ENCODE peak calls at places on chromosome 19, in five cellular contexts. E is tibial nerve, V is H54, M is A549, A is uterus. Q is an unnamed sample.

GRCh38 chr19:16831531-16831930 is 2.3 kb downstream of the SIN3B start:
- DNase-seq in E (no peak), V (no peak), M (no peak), A (no peak), Q (no peak)

GRCh38 chr19:33387351-33388230 is 14.1 kb downstream of the CEBPG start:
- DNase-seq in E (no peak), V (no peak), M (no peak), A (no peak), Q (no peak)

GRCh38 chr19:34806976-34807860 is 34.2 kb upstream of the ZNF599 start:
- DNase-seq in E (no peak), V (no peak), M (no peak), A (no peak), Q (no peak)

GRCh38 chr19:5418676-5419075 is 36.5 kb upstream of the ZNRF4 start:
- DNase-seq in E (no peak), V (no peak), M (no peak), A (no peak), Q (no peak)

GRCh38 chr19:33621811-33622504 is at the start of gene CHST8:
- DNase-seq in E (no peak), V (no peak), M (no peak), A (peak), Q (no peak)

GRCh38 chr19:51593138-51593890 is 22.2 kb downstream of the ZNF175 start:
- DNase-seq in E (no peak), V (no peak), M (no peak), A (no peak), Q (no peak)

GRCh38 chr19:4140237-4140711 is 13.2 kb upstream of the CREB3L3 start:
- DNase-seq in E (no peak), V (peak), M (peak), A (no peak), Q (peak)

GRCh38 chr19:4971424-4971793 is 2.5 kb downstream of the KDM4B start:
- DNase-seq in E (no peak), V (no peak), M (no peak), A (no peak), Q (no peak)

GRCh38 chr19:8988204-8988603 is 22.0 kb downstream of the MUC16 start:
- DNase-seq in E (no peak), V (no peak), M (peak), A (no peak), Q (peak)

GRCh38 chr19:30307191-30307974 is 64.8 kb upstream of the ZNF536 start:
- DNase-seq in E (no peak), V (no peak), M (no peak), A (no peak), Q (no peak)

GRCh38 chr19:18557474-18558201 is at the start of gene KXD1:
- DNase-seq in E (peak), V (peak), M (peak), A (peak), Q (peak)
- TF ChIP-seq POLR2A in E (peak), V (peak), M (peak), A (peak), Q (peak)

DNA sequence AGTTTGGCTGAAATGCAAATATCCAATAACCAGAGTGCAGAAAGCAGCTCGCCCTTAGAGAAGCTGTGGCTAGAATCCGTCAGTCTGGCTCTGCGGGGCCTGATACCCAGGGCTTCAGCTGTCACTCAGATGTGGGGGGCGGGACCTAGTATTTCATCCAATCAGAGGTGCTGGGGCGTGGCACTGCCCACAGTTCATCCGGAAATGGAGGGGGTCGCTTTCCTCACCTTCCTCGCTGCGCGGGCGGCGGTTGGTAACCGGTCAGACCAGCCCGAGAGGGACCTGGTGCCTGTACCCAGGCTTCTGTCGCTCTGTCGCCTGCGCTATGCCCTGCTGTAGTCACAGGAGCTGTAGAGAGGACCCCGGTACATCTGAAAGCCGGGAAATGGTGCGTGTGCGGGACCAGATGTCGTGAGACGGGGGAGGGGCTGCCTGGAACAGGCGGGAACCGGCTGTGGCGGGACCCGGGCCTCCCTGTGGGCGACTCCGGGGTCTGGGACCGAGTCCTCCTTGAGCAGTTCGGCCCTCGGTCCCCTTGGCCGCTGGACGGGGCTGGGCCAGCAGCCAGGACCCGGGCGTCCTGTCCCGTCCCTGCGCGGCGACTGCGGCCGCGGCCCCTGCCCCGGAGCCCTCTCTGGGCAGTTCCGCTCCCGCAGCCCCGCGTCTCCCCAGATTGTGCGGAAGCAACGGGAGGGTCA is at the start of gene ZNF700:
- DNase-seq in E (peak), V (peak), M (peak), A (peak), Q (peak)
- TF ChIP-seq POLR2A in E (peak), V (peak), M (no peak), A (peak), Q (peak)

GRCh38 chr19:27779953-27780352 is 1433.0 kb downstream of the UQCRFS1 start:
- DNase-seq in E (no peak), V (no peak), M (no peak), A (no peak), Q (no peak)
- TF ChIP-seq POLR2A in E (no peak), V (no peak), M (no peak), A (no peak), Q (no peak)

GRCh38 chr19:38718747-38719543 is 25.3 kb downstream of the CAPN12 start:
- DNase-seq in E (no peak), V (no peak), M (no peak), A (peak), Q (no peak)
- TF ChIP-seq POLR2A in E (no peak), V (no peak), M (no peak), A (no peak), Q (no peak)

DNA sequence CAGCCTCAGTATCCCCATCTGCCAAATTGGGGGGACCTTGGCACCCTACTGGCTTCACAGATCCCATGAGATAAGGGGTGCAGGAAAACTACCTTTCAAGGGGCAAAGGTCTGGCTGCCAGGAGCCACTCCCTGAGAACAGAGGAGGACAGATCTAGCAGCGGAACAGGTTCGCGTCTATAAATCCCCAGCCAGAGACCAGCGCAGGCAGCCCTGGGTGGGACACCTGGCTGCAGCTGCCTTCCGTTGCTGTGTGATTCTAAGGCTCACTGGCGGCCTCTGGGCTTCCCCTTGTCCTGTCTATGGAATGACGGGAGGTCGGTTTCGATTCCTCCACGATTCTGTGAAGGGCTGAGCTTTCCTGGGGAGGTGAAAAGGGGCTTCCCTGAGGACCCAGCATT is 7.3 kb downstream of the RELB start:
- DNase-seq in E (no peak), V (no peak), M (no peak), A (no peak), Q (no peak)
- TF ChIP-seq POLR2A in E (no peak), V (no peak), M (no peak), A (no peak), Q (no peak)